ENCODE peak calls at places on chromosomes 12 and 14, in four cellular contexts. A is fibroblast of the aortic adventitia, P is BJ, L is AG10803. N is an unnamed sample.

GRCh38 chr14:68563256-68564131 is 229.4 kb downstream of the ZFP36L1 start:
- DNase-seq in P (peak), A (peak), L (peak), N (no peak)

GRCh38 chr12:34601689-34602088 is 579.4 kb downstream of the ALG10 start:
- DNase-seq in A (no peak), L (no peak), P (no peak), N (no peak)

GRCh38 chr12:123278150-123278627 is 6.5 kb upstream of the CDK2AP1 start:
- DNase-seq in L (no peak), A (no peak), P (no peak), N (no peak)

GRCh38 chr14:65495196-65495595 is 82.7 kb downstream of the FUT8 start:
- DNase-seq in L (no peak), A (peak), P (no peak), N (no peak)

GRCh38 chr12:31234955-31235867 is 90.7 kb downstream of the SINHCAF start:
- DNase-seq in P (no peak), A (peak), L (peak), N (no peak)

GRCh38 chr14:56794557-56795283 is 15.6 kb downstream of the OTX2 start:
- DNase-seq in P (no peak), L (no peak), A (no peak), N (no peak)

GRCh38 chr12:108837680-108838079 is 19.7 kb downstream of the SSH1 start:
- DNase-seq in P (no peak), L (no peak), A (no peak), N (no peak)

GRCh38 chr12:19946549-19946948 is 421.8 kb upstream of the PDE3A start:
- DNase-seq in A (peak), L (peak), P (peak), N (no peak)

GRCh38 chr12:110109037-110109836 is 14.9 kb upstream of the IFT81 start:
- DNase-seq in P (peak), L (peak), A (peak), N (peak)

GRCh38 chr12:34363050-34363673 is 340.9 kb downstream of the ALG10 start:
- DNase-seq in A (no peak), P (no peak), L (no peak), N (no peak)

GRCh38 chr14:52724360-52724644 is 5.7 kb upstream of the STYX start:
- DNase-seq in A (no peak), P (no peak), L (no peak), N (no peak)

GRCh38 chr14:36738269-36738668 is 76.6 kb downstream of the PAX9 start:
- DNase-seq in A (no peak), P (no peak), L (no peak), N (no peak)

GRCh38 chr14:42490536-42490935 is 883.9 kb downstream of the LRFN5 start:
- DNase-seq in A (peak), P (no peak), L (no peak), N (no peak)

GRCh38 chr14:34328178-34328577 is 133.9 kb downstream of the SPTSSA start:
- DNase-seq in A (no peak), P (no peak), L (no peak), N (no peak)

GRCh38 chr12:71710276-71711125 is 24.6 kb downstream of the TMEM19 start:
- DNase-seq in L (peak), P (peak), A (peak), N (no peak)

GRCh38 chr12:122162976-122163375 is 11.0 kb downstream of the IL31 start:
- DNase-seq in L (no peak), A (no peak), P (no peak), N (no peak)

GRCh38 chr14:83520837-83521236 is 1987.2 kb upstream of the SEL1L start:
- DNase-seq in A (peak), P (peak), L (peak), N (no peak)

GRCh38 chr12:104359216-104359615 is 55.7 kb downstream of the EID3 start:
- DNase-seq in P (no peak), L (no peak), A (peak), N (no peak)

GRCh38 chr14:99968156-99968920 is 96.9 kb upstream of the EVL start:
- DNase-seq in A (peak), P (peak), L (peak), N (no peak)

GRCh38 chr12:104827587-104827986 is 130.5 kb downstream of the SLC41A2 start:
- DNase-seq in A (no peak), P (no peak), L (no peak), N (no peak)

GRCh38 chr14:50649691-50650090 is 18.4 kb downstream of the SAV1 start:
- DNase-seq in A (no peak), L (no peak), P (no peak), N (no peak)

GRCh38 chr12:121791671-121792496 is 1.6 kb downstream of the RHOF start:
- DNase-seq in A (no peak), P (no peak), L (no peak), N (no peak)

GRCh38 chr12:90854136-90854689 is 100.8 kb downstream of the CCER1 start:
- DNase-seq in P (no peak), A (peak), L (peak), N (no peak)

GRCh38 chr14:97198813-97199212 is 401.6 kb downstream of the VRK1 start:
- DNase-seq in P (no peak), A (no peak), L (no peak), N (no peak)

GRCh38 chr12:28040251-28040650 is 67.7 kb upstream of the PTHLH start:
- DNase-seq in A (no peak), P (no peak), L (peak), N (no peak)

GRCh38 chr12:1171657-1172056 is 180.6 kb downstream of the ERC1 start:
- DNase-seq in A (no peak), L (no peak), P (no peak), N (no peak)

GRCh38 chr12:1318327-1319031 is 275.9 kb downstream of the FBXL14 start:
- DNase-seq in A (peak), L (peak), P (peak), N (no peak)

GRCh38 chr12:96606646-96607045 is 117.3 kb downstream of the CFAP54 start:
- DNase-seq in L (no peak), A (no peak), P (no peak), N (no peak)

GRCh38 chr12:7431993-7432685 is 11.8 kb downstream of the CD163L1 start:
- DNase-seq in A (no peak), P (no peak), L (peak), N (no peak)

GRCh38 chr12:132924356-132924755 is 31.8 kb downstream of the ZNF605 start:
- DNase-seq in P (no peak), L (no peak), A (no peak), N (no peak)

GRCh38 chr14:96176811-96177211 is 27.8 kb upstream of the BDKRB2 start:
- DNase-seq in A (peak), P (peak), L (peak), N (peak)

GRCh38 chr14:102510616-102511520 is 1.3 kb upstream of the ANKRD9 start:
- DNase-seq in L (no peak), P (no peak), A (no peak), N (peak)

GRCh38 chr12:69657376-69658137 is 41.5 kb downstream of the BEST3 start:
- DNase-seq in P (no peak), A (peak), L (peak), N (no peak)

GRCh38 chr12:13198240-13198639 is 1.7 kb downstream of the EMP1 start:
- DNase-seq in P (no peak), L (no peak), A (no peak), N (no peak)
- H3K4me3 ChIP-seq in P (peak), L (peak), A (peak), N (peak)

DNA sequence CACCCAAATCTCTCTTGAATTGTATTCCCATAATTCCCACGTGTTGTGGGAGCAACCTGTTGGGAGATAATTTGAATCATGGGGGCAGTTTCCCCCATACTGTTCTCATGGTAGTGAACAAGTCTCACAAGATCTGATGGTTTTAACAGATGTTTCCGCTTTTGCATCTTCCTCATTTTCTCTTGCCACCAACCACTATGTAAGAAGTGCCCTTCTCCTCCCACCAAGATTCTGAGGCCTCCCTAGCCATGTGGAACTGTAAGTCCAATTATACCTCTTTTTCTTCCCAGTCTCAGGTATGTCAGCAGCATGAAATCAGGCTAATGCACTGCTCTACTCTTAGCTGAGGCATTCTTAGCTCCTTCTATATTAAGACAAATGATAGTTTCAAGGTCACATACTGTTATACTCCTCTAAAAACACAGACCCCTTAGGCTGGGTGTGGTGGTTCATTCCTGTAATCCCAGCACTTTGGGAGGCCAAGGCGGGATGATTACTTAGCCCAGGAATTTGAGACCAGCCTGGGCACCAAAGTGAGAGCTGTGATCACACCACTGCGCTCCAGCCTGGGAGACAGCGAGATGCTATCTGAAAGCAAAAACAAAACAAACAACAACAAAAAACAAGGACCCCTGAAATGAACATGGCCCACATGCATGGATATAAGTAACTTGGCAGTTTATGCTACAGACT is 3.6 kb downstream of the SCAF11 start:
- DNase-seq in P (no peak), A (no peak), L (no peak), N (no peak)
- H3K4me3 ChIP-seq in P (no peak), A (no peak), L (no peak), N (peak)

GRCh38 chr12:120229583-120230325 is 28.8 kb upstream of the RPLP0 start:
- DNase-seq in P (no peak), L (no peak), A (peak), N (no peak)
- H3K4me3 ChIP-seq in P (no peak), L (peak), A (peak), N (peak)

GRCh38 chr12:53966070-53966384 is 6.9 kb upstream of the HOXC11 start:
- DNase-seq in A (no peak), P (no peak), L (no peak), N (no peak)
- H3K4me3 ChIP-seq in A (no peak), P (peak), L (peak), N (no peak)

DNA sequence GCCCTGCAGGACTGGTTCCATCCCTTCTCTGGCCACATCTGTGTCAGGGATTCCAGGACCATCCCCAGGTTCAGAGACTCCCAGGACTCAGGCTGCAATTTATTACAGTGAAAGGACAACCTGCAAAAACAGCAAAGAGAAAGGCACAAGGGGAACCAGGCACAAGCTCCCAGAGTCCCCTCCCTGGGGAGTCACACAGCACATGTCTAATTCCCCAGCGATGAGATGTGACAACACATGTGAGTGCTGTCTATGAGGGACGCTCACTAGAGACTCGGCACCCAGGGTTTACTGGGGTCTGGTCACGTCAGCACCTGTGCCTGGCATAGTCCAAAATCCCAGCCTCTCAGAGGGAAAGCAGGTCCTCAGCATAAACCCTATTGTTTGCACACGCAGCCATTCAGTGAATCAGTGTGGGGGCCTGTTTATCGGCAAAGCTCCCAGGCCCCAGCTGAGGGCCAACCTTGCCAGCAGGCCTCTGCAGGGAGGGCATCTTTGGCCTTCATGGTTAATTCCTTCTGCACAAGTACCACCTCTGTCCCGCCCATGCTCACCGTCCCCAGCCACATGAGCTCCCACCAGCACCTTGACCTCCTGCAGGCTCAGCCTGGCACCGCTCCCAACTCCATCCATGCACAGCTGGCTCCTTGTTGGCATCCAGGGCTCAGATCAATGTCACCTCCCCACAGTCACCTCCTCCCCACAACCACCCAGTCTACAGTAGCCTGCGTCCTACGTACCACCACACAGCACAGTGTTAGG is 198.9 kb upstream of the SFSWAP start:
- DNase-seq in P (no peak), A (no peak), L (no peak), N (no peak)
- H3K4me3 ChIP-seq in P (no peak), A (no peak), L (no peak), N (no peak)

DNA sequence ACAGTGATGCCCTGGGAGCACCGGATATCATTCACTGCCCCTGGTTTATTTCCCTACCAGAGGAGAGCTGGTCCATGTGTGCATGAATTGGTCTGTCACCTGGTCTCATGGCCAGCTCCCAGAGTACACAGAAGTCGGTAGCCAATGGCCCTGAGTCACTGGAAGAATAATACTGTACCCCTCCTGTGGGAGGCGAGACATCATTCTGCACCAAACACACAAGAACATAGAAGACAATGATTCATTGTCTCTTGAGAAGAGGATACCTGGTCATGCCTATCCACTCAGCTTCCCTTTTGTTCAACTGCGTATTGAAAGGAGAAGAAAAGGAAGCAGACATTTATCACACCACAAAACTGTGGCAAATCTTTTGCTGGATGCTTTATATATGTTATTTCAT is 216.2 kb downstream of the DPF3 start:
- DNase-seq in P (no peak), A (no peak), L (no peak), N (no peak)
- H3K4me3 ChIP-seq in P (no peak), A (no peak), L (no peak), N (no peak)

GRCh38 chr12:119783787-119784186 is 93.3 kb downstream of the CIT start:
- DNase-seq in P (no peak), A (no peak), L (no peak), N (no peak)

GRCh38 chr12:119784673-119785072 is 92.4 kb downstream of the CIT start:
- DNase-seq in L (no peak), P (no peak), A (no peak), N (no peak)

GRCh38 chr12:119775246-119775895 is 101.7 kb downstream of the CIT start:
- DNase-seq in A (no peak), L (no peak), P (no peak), N (no peak)

GRCh38 chr12:119781804-119782203 is 95.3 kb downstream of the CIT start:
- DNase-seq in A (no peak), L (no peak), P (no peak), N (no peak)

DNA sequence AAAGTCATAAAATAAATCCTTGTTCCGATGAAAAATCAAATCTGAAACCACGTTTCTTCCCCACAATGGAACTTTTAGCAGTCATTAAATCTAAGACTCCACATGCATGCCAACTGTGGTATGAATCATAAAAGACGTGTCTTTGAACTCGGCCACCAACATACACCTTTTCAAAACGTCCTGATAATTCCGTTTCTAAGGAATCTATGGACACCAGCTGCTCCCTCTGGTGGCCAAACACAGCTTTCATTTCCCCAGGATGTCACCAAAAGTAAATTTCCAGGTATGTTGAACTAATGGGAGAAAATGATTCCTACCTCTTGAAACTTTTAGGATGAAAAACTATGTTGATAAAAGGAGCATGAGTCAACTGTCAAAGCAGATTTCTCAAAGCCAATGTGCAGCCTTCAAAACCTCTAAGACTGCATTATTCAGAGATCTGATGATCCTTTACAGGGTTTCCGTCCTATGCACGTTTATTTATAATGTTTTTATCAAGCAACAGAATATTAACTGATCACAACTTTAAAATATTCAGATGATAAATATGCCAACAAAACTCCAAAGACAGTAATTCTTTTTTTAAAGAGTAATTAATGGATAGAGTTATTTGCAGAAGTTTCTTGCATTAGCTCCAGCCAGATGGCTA is 96.2 kb downstream of the CIT start:
- DNase-seq in L (peak), P (no peak), A (peak), N (no peak)
- H3K4me3 ChIP-seq in L (peak), P (peak), A (peak), N (no peak)

GRCh38 chr14:91873476-91874265 is 6.3 kb upstream of the TC2N start:
- DNase-seq in A (no peak), L (no peak), P (no peak), N (no peak)
- H3K4me3 ChIP-seq in A (no peak), L (no peak), P (no peak), N (no peak)

DNA sequence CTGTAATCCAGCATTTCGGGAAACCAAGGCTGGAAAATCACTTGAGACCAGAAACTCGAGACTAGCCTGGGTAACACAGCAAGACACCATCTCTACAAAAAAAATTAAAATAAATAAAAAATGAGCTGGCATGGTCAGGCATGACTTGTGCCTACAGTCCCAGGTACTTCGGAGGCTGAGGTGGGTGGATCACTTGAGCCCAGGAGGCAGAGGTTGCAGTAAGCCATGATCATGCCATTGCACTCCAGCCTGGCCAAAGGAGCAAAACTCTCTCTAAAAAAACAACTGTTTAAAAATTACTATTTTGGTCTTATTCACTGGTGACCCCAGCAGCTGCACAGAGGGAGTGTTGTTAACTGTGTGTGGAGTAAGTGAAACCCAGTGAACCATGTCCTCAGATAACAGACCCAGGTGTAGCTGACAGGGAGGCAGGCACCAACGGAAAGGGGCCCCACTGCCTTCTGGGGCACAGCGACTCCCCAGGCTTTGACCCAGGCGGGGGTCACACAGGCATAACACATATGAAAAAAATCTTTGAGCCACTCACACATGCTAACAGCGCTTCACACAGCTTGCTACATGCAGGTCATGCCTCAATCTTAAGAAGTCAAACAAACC is 12.1 kb downstream of the DDX54 start:
- DNase-seq in L (no peak), P (no peak), A (no peak), N (no peak)
- H3K4me3 ChIP-seq in L (no peak), P (no peak), A (no peak), N (no peak)